ENCODE peak calls at places on chromosomes 11 and 22, in nine cellular contexts. N is neural crest cell, X is dorsolateral prefrontal cortex, U is mammary epithelial cell, K is lower lobe of right lung, T is H9, F is PC-3, B is pancreas, Q is left ventricle myocardium inferior. Z is an unnamed sample.
A peak's percentile ranks its signal among the peaks of the same experiment; 100 is the strongest.

GRCh38 chr11:46697303-46697702 is 3.1 kb downstream of the ARHGAP1 start:
- DNase-seq in N (no peak), X (peak; percentile 75), U (no peak), K (no peak), T (no peak), F (no peak), B (no peak), Q (peak; percentile 43), Z (no peak)

GRCh38 chr11:47062736-47063135 is 113.9 kb downstream of the ARFGAP2 start:
- DNase-seq in N (no peak), X (no peak), U (no peak), K (no peak), T (no peak), F (no peak), B (no peak), Q (no peak), Z (no peak)

GRCh38 chr11:2662024-2662312 is 37.8 kb downstream of the KCNQ1OT1 start:
- DNase-seq in N (no peak), X (no peak), U (no peak), K (no peak), T (no peak), F (no peak), B (no peak), Q (no peak), Z (no peak)

GRCh38 chr11:126337472-126338241 is 17.8 kb upstream of the ST3GAL4 start:
- DNase-seq in N (no peak), X (no peak), U (no peak), K (no peak), T (no peak), F (no peak), B (no peak), Q (no peak), Z (no peak)

GRCh38 chr11:130337281-130338089 is 22.8 kb upstream of the ZBTB44 start:
- DNase-seq in N (no peak), X (no peak), U (no peak), K (no peak), T (peak; percentile 39), F (no peak), B (no peak), Q (no peak), Z (no peak)

GRCh38 chr11:105582497-105582896 is 27.4 kb upstream of the GRIA4 start:
- DNase-seq in N (no peak), X (no peak), U (peak; percentile 0), K (no peak), T (no peak), F (peak; percentile 65), B (no peak), Q (no peak), Z (no peak)

GRCh38 chr11:111512296-111513239 is at the start of gene BTG4:
- DNase-seq in N (peak; percentile 26), X (peak; percentile 44), U (no peak), K (peak; percentile 45), T (peak; percentile 56), F (no peak), B (no peak), Q (no peak), Z (peak; percentile 65)

GRCh38 chr22:22745225-22746060 is 101.0 kb downstream of the GGTLC2 start:
- DNase-seq in N (peak; percentile 39), X (no peak), U (no peak), K (no peak), T (peak; percentile 70), F (peak; percentile 51), B (peak; percentile 13), Q (no peak), Z (peak; percentile 72)

GRCh38 chr11:107751082-107751481 is 39.2 kb upstream of the SLN start:
- DNase-seq in N (no peak), X (no peak), U (no peak), K (no peak), T (no peak), F (peak; percentile 34), B (no peak), Q (no peak), Z (no peak)

GRCh38 chr11:107750313-107750712 is 38.5 kb upstream of the SLN start:
- DNase-seq in N (no peak), X (no peak), U (no peak), K (no peak), T (no peak), F (no peak), B (no peak), Q (no peak), Z (no peak)

GRCh38 chr11:107743161-107743560 is 31.3 kb upstream of the SLN start:
- DNase-seq in N (no peak), X (no peak), U (no peak), K (no peak), T (no peak), F (no peak), B (no peak), Q (no peak), Z (peak; percentile 41)

GRCh38 chr11:107744736-107745135 is 32.9 kb upstream of the SLN start:
- DNase-seq in N (no peak), X (no peak), U (no peak), K (no peak), T (no peak), F (no peak), B (no peak), Q (no peak), Z (no peak)

DNA sequence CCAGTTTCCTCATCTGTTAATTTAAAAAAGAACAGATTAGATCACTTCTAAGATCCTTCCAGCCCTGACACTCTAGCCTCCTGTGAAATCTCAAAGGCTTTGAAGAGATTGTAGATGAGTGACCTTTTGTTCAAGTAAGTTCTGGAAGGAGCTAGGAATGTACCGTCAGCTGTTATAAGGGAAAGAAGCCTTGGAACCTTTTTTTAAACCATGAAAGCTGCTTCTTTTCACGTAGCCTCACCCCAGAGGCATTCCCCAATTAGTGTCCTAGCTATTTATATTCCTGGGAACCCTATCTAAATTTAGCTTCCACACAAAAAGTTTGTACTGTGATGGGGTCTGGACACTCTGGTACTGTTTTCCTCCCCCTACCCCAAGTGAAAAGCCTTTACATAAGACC is 35.8 kb upstream of the SLN start:
- DNase-seq in N (no peak), X (no peak), U (no peak), K (no peak), T (no peak), F (no peak), B (no peak), Q (no peak), Z (no peak)
- TF ChIP-seq CTCF in N (no peak), X (no peak), U (no peak), K (no peak), T (no peak), F (no peak), B (no peak), Q (no peak), Z (no peak)

GRCh38 chr11:60810583-60810982 is 25.4 kb downstream of the MS4A10 start:
- DNase-seq in N (no peak), X (no peak), U (no peak), K (no peak), T (no peak), F (no peak), B (no peak), Q (no peak), Z (no peak)
- TF ChIP-seq CTCF in N (no peak), X (no peak), U (no peak), K (no peak), T (no peak), F (no peak), B (no peak), Q (no peak), Z (no peak)

DNA sequence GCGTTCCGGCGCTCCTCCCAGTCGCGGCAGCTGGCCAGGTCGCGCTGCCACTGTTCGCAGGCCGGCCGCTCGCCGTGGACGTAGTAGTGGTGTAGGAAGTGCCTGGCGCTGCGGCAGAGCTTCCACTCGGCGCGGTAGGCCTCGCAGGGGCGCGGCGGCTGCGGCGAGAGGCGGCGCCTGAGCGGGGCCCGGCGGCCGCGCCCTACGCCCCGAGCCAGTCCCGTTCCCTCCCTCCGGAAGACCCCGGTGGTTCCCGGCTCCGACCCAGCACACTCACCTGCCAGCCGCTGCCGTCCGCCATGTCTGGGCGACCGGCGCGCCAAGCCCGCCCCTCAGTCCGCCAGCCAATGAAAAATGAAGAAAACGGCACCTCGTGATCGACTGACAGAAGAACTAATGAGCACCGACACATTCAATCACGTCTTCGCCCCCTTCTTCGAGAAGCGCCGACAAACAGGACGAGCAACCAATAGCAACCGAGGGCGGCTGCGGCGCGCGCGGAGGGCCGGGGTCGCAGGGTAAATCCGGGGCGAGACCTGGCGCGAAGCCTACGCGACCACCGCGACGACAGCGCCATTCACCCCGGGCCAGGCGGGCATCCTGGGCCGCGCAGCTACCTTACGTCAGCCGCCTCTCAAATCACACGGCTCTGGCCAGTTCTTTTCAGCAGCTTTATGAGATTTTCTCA is at the start of gene C22orf39:
- DNase-seq in N (peak; percentile 81), X (peak; percentile 95), U (peak; percentile 92), K (peak; percentile 90), T (peak; percentile 97), F (peak; percentile 87), B (peak; percentile 92), Q (peak; percentile 89), Z (peak; percentile 91)
- TF ChIP-seq CTCF in N (no peak), X (no peak), U (no peak), K (no peak), T (no peak), F (no peak), B (no peak), Q (no peak), Z (no peak)

GRCh38 chr11:742571-743201 is 4.6 kb upstream of the TALDO1 start:
- DNase-seq in N (no peak), X (no peak), U (no peak), K (no peak), T (no peak), F (no peak), B (no peak), Q (no peak), Z (no peak)

GRCh38 chr11:749731-750130 is 2.5 kb downstream of the TALDO1 start:
- DNase-seq in N (no peak), X (no peak), U (no peak), K (peak; percentile 71), T (no peak), F (no peak), B (no peak), Q (no peak), Z (no peak)

GRCh38 chr11:748007-748359 is 719 bp downstream of the TALDO1 start:
- DNase-seq in N (no peak), X (peak; percentile 47), U (no peak), K (peak; percentile 60), T (no peak), F (no peak), B (peak; percentile 9), Q (no peak), Z (no peak)

GRCh38 chr11:746289-747175 is 732 bp upstream of the TALDO1 start:
- DNase-seq in N (peak; percentile 25), X (peak; percentile 58), U (no peak), K (no peak), T (peak; percentile 65), F (peak; percentile 56), B (peak; percentile 29), Q (no peak), Z (peak; percentile 57)

DNA sequence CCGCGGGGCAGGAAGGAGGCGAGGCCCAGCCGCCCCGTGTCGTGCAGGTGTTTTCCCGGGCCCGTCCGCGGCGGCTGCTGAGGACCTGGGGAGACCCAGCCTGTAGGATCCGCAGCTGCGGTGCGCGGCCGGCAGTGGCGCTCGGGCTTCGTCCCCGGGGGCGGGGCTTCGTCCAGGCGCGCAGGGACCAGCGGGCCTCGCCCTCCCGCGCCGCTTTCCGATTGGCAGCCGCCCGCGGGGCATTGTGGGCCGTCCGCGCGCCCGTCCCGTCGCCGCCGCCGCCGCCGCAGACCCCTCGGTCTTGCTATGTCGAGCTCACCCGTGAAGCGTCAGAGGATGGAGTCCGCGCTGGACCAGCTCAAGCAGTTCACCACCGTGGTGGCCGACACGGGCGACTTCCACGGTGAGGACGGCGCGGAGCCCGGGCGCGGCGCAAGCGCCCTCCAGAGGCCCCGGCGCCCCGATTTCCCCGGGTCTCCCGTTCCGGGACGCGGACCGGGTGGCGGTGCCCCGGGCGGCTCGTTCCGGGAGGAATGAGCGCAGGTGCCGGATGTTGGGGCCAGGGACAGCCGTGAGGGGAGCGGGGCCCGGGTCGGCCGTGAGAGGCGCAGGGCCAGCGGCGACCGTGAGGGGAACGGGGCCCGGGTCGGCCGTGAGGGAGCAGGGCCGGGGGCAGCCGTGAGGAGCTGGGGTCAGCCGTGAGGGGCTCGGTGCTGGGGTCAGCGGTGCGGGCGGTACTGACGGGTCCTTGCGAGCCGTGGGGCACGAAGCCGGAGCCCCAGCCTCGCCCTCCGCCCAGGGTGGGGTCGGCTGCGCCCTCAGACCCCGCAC is at the start of gene TALDO1:
- DNase-seq in N (peak; percentile 91), X (peak; percentile 97), U (peak; percentile 86), K (peak; percentile 96), T (peak; percentile 93), F (peak; percentile 86), B (peak; percentile 92), Q (peak; percentile 93), Z (peak; percentile 98)
- TF ChIP-seq CTCF in N (peak; percentile 33), X (peak; percentile 44), U (peak; percentile 42), K (peak; percentile 39), T (peak; percentile 16), F (peak; percentile 26), B (no peak), Q (peak; percentile 46), Z (no peak)